ENCODE peak calls at places on chromosomes 16 and 17, in five cellular contexts. E is stimulated activated CD4-positive, alpha-beta T cell treated with anti-CD3 and anti-CD28 coated beads, Interleukin-15, amount 100 ng/mL, for 24 hours; I is activated CD8-positive, alpha-beta T cell treated with anti-CD3 and anti-CD28 coated beads for 36 hours; K is ELF-1; A is fibroblast of mammary gland. Y is an unnamed sample.

GRCh38 chr17:50618941-50619340 is 15.7 kb upstream of the ABCC3 start:
- DNase-seq in E (no peak), I (no peak), K (no peak), A (no peak), Y (peak)

GRCh38 chr17:83136156-83136555 is 56.7 kb downstream of the METRNL start:
- DNase-seq in E (no peak), I (no peak), K (no peak), A (no peak), Y (no peak)

GRCh38 chr17:49000943-49001342 is 3.8 kb downstream of the IGF2BP1 start:
- DNase-seq in E (no peak), I (no peak), K (no peak), A (no peak), Y (no peak)

GRCh38 chr16:48524348-48525200 is 85.4 kb downstream of the N4BP1 start:
- DNase-seq in E (no peak), I (no peak), K (no peak), A (no peak), Y (no peak)

GRCh38 chr17:38322156-38322779 is 21.5 kb downstream of the GPR179 start:
- DNase-seq in E (peak), I (peak), K (peak), A (peak), Y (peak)

GRCh38 chr16:80720759-80721470 is 83.5 kb downstream of the CDYL2 start:
- DNase-seq in E (no peak), I (no peak), K (no peak), A (peak), Y (no peak)

GRCh38 chr17:80457236-80457856 is 19.1 kb downstream of the NPTX1 start:
- DNase-seq in E (no peak), I (peak), K (no peak), A (no peak), Y (no peak)

GRCh38 chr17:21689604-21690003 is 2.7 kb upstream of the KCNJ18 start:
- DNase-seq in E (no peak), I (no peak), K (peak), A (peak), Y (peak)

GRCh38 chr17:1186923-1187771 is 7.4 kb upstream of the ABR start:
- DNase-seq in E (peak), I (peak), K (peak), A (peak), Y (peak)

GRCh38 chr17:34067009-34067408 is 188.1 kb upstream of the CCL2 start:
- DNase-seq in E (no peak), I (no peak), K (no peak), A (no peak), Y (no peak)

Y was measured in HCEC 1CT.